ENCODE peak calls at places on chromosome 21, in eight cellular contexts. N, E, F, L, V, S, K and D are unnamed samples.

GRCh38 chr21:43208561-43209332 is 39.9 kb downstream of the CRYAA start:
- DNase-seq in F (no peak), V (no peak), K (no peak), L (no peak), E (peak; percentile 46), S (no peak), N (no peak), D (no peak)

GRCh38 chr21:29416268-29416667 is 117.5 kb downstream of the BACH1 start:
- DNase-seq in E (no peak), S (no peak), K (no peak), L (no peak), F (no peak), N (no peak), V (peak; percentile 17), D (no peak)

GRCh38 chr21:45853703-45854342 is 127.7 kb upstream of the COL6A1 start:
- DNase-seq in F (no peak), N (no peak), E (no peak), K (no peak), V (no peak), L (no peak), S (no peak), D (no peak)

GRCh38 chr21:35274090-35274489 is 225.0 kb upstream of the RUNX1 start:
- DNase-seq in L (no peak), N (no peak), S (no peak), K (no peak), E (no peak), V (no peak), F (no peak), D (no peak)

GRCh38 chr21:33993286-33994231 is 78.0 kb upstream of the ATP5PO start:
- DNase-seq in L (no peak), F (no peak), K (no peak), E (no peak), S (no peak), V (no peak), N (no peak), D (no peak)

GRCh38 chr21:19489930-19490329 is 1086.3 kb upstream of the TMPRSS15 start:
- DNase-seq in S (no peak), V (no peak), F (no peak), N (no peak), E (no peak), K (no peak), L (no peak), D (no peak)

GRCh38 chr21:37060296-37060695 is 12.6 kb downstream of the PIGP start:
- DNase-seq in K (peak; percentile 40), S (no peak), V (peak; percentile 91), F (no peak), L (peak; percentile 41), N (no peak), E (no peak), D (no peak)

GRCh38 chr21:44273046-44273445 is 11.3 kb upstream of the DNMT3L start:
- DNase-seq in E (no peak), V (no peak), L (no peak), K (peak; percentile 10), N (no peak), S (no peak), F (no peak), D (no peak)

GRCh38 chr21:30434033-30434631 is 4.1 kb downstream of the KRTAP13-4 start:
- DNase-seq in V (no peak), L (no peak), F (no peak), E (no peak), N (peak; percentile 26), K (no peak), S (no peak), D (no peak)

GRCh38 chr21:24824209-24824608 is 783.1 kb downstream of the MRPL39 start:
- DNase-seq in S (no peak), L (no peak), F (no peak), V (no peak), K (no peak), N (no peak), E (no peak), D (no peak)

GRCh38 chr21:26965091-26965566 is 1.8 kb downstream of the ADAMTS5 start:
- DNase-seq in F (no peak), L (no peak), S (no peak), N (no peak), V (no peak), K (no peak), E (no peak), D (no peak)

GRCh38 chr21:41419921-41420862 is 5.8 kb upstream of the MX1 start:
- DNase-seq in E (peak; percentile 73), S (peak; percentile 32), V (peak; percentile 97), K (peak; percentile 88), L (peak; percentile 60), N (peak; percentile 70), F (peak; percentile 71), D (peak; percentile 38)

GRCh38 chr21:46643379-46644177 is 8.1 kb downstream of the PRMT2 start:
- DNase-seq in N (no peak), F (no peak), K (no peak), L (no peak), S (no peak), E (no peak), V (no peak), D (no peak)

GRCh38 chr21:26546698-26547097 is 26.4 kb downstream of the CYYR1 start:
- DNase-seq in N (no peak), K (peak; percentile 30), V (no peak), E (no peak), F (no peak), L (peak; percentile 78), S (no peak), D (no peak)

GRCh38 chr21:16330340-16331319 is 600.8 kb downstream of the USP25 start:
- DNase-seq in L (peak; percentile 70), E (no peak), S (no peak), K (no peak), N (peak; percentile 32), V (peak; percentile 73), F (no peak), D (no peak)

GRCh38 chr21:44391345-44392091 is 38.1 kb downstream of the TRPM2 start:
- DNase-seq in S (no peak), V (no peak), E (peak; percentile 42), F (no peak), N (no peak), K (peak; percentile 59), L (no peak), D (no peak)